ENCODE peak calls at places on chromosome 19, in four cellular contexts. R, Q, X and Y are unnamed samples.

GRCh38 chr19:2582984-2583956 is 107.3 kb downstream of the GADD45B start:
- DNase-seq in R (no peak), Q (no peak), X (no peak), Y (no peak)

GRCh38 chr19:52140077-52140710 is 456 bp upstream of the ZNF616 start:
- DNase-seq in R (no peak), Q (no peak), X (no peak), Y (no peak)

GRCh38 chr19:6087074-6087506 is 23.2 kb downstream of the RFX2 start:
- DNase-seq in R (no peak), Q (no peak), X (no peak), Y (peak; percentile 69)

GRCh38 chr19:14052470-14052869 is 9.4 kb downstream of the PALM3 start:
- DNase-seq in R (no peak), Q (no peak), X (no peak), Y (no peak)

GRCh38 chr19:38617764-38618589 is at the start of gene MAP4K1:
- DNase-seq in R (peak; percentile 59), Q (peak; percentile 68), X (peak; percentile 36), Y (peak; percentile 85)

GRCh38 chr19:814108-815078 is 7.4 kb downstream of the PLPPR3 start:
- DNase-seq in R (no peak), Q (peak; percentile 51), X (no peak), Y (no peak)

GRCh38 chr19:13817018-13817614 is 21.9 kb downstream of the ZSWIM4 start:
- DNase-seq in R (no peak), Q (no peak), X (no peak), Y (no peak)

GRCh38 chr19:2853015-2853606 is 11.8 kb downstream of the ZNF555 start:
- DNase-seq in R (no peak), Q (no peak), X (no peak), Y (no peak)

GRCh38 chr19:19539738-19540703 is 2.0 kb downstream of the CILP2 start:
- DNase-seq in R (peak; percentile 73), Q (peak; percentile 74), X (peak; percentile 29), Y (peak; percentile 73)

GRCh38 chr19:11551603-11552235 is 7.3 kb downstream of the ELOF1 start:
- DNase-seq in R (no peak), Q (no peak), X (no peak), Y (no peak)

GRCh38 chr19:35468637-35469036 is 20.6 kb downstream of the FFAR2 start:
- DNase-seq in R (peak; percentile 36), Q (peak; percentile 61), X (peak; percentile 40), Y (peak; percentile 66)

GRCh38 chr19:13024126-13024957 is 29.1 kb downstream of the NFIX start:
- DNase-seq in R (no peak), Q (no peak), X (no peak), Y (no peak)

GRCh38 chr19:322616-323015 is 22.0 kb downstream of the MIER2 start:
- DNase-seq in R (no peak), Q (no peak), X (no peak), Y (no peak)

GRCh38 chr19:10818306-10819123 is 17.5 kb downstream of the TMED1 start:
- DNase-seq in R (no peak), Q (no peak), X (no peak), Y (no peak)

GRCh38 chr19:38831142-38831605 is 420 bp downstream of the ECH1 start:
- DNase-seq in R (peak; percentile 75), Q (peak; percentile 81), X (no peak), Y (no peak)

GRCh38 chr19:3358919-3359849 is 7.2 kb upstream of the NFIC start:
- DNase-seq in R (peak; percentile 80), Q (peak; percentile 81), X (peak; percentile 19), Y (peak; percentile 60)

GRCh38 chr19:5679289-5680082 is 830 bp downstream of the MICOS13 start:
- DNase-seq in R (peak; percentile 39), Q (no peak), X (no peak), Y (peak; percentile 26)

GRCh38 chr19:8487137-8487851 is 15.1 kb downstream of the PRAM1 start:
- DNase-seq in R (no peak), Q (peak; percentile 73), X (peak; percentile 29), Y (peak; percentile 86)

GRCh38 chr19:12838182-12838890 is at the start of gene MAST1:
- DNase-seq in R (peak; percentile 25), Q (no peak), X (no peak), Y (peak; percentile 59)

GRCh38 chr19:45051929-45052579 is 13.2 kb downstream of the CLASRP start:
- DNase-seq in R (no peak), Q (no peak), X (no peak), Y (no peak)

GRCh38 chr19:45059258-45059965 is 16.9 kb downstream of the ZNF296 start:
- DNase-seq in R (peak; percentile 55), Q (peak; percentile 77), X (peak; percentile 74), Y (peak; percentile 69)

GRCh38 chr19:45057444-45057843 is 18.6 kb downstream of the CLASRP start:
- DNase-seq in R (no peak), Q (no peak), X (no peak), Y (no peak)

GRCh38 chr19:45058622-45059159 is 17.6 kb downstream of the ZNF296 start:
- DNase-seq in R (no peak), Q (no peak), X (no peak), Y (no peak)

DNA sequence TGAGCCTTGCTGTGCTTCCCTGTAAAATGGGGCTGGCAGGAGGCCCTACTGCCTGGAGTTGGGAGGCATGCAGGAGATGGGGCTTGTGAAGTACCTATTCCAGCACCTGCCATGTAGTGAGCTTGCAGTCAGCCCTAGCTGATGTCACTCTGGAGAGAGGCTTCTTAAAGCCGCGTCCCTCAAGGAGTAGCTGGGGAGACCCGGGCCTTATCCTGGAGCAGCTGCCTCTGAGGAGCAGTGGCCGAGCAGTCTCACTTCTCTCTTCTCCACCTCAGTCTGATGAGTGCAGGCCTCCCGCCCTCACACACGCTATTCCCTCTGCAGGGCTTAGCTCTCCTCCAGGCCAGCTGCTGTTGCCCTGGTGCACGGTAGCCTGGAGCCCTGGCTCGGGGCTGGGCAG is 18.0 kb downstream of the CLASRP start:
- DNase-seq in R (no peak), Q (no peak), X (no peak), Y (no peak)
- H3K36me3 ChIP-seq in R (peaks cover 4% of the 10 kb centered on the region), Q (peaks cover 19% of the 10 kb centered on the region), X (peaks cover 82% of the 10 kb centered on the region), Y (peaks cover 89% of the 10 kb centered on the region)

GRCh38 chr19:34332027-34332786 is 32.8 kb upstream of the GPI start:
- DNase-seq in R (no peak), Q (no peak), X (no peak), Y (no peak)

GRCh38 chr19:34327851-34328250 is 37.1 kb upstream of the GPI start:
- DNase-seq in R (peak; percentile 49), Q (no peak), X (no peak), Y (no peak)

GRCh38 chr19:34328982-34329381 is 36.0 kb upstream of the GPI start:
- DNase-seq in R (no peak), Q (no peak), X (no peak), Y (no peak)

GRCh38 chr19:34325961-34326360 is 39.0 kb upstream of the GPI start:
- DNase-seq in R (no peak), Q (no peak), X (no peak), Y (no peak)

DNA sequence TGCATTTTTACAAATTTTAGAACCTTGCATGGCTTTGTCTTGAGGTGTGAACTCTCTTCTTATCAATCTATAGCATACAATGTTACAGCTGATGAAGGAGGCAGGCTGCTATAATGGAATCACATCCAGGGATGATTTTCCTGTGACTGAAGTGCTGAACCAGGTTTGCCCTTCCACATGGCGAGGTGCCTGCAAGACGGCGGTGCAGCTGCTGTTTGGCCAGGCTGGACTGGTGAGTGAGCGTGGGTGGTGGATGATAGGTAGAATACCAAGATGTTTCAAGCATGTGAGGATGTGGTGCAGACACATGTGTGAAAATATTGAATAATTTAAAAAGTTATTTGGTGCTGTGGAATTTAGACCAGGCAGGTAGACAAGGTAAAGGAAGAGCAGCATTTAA is 34.9 kb upstream of the GPI start:
- DNase-seq in R (no peak), Q (no peak), X (no peak), Y (no peak)
- H3K27me3 ChIP-seq in R (no peaks in the 10 kb centered on the region), Q (no peaks in the 10 kb centered on the region), X (no peaks in the 10 kb centered on the region), Y (no peaks in the 10 kb centered on the region)

GRCh38 chr19:7117248-7117647 is 47.7 kb downstream of the ZNF557 start:
- DNase-seq in R (no peak), Q (no peak), X (no peak), Y (no peak)
- H3K36me3 ChIP-seq in R (no peaks in the 10 kb centered on the region), Q (peaks cover 5% of the 10 kb centered on the region), X (no peaks in the 10 kb centered on the region), Y (no peaks in the 10 kb centered on the region)

GRCh38 chr19:50280074-50280473 is 49.1 kb downstream of the KCNC3 start:
- DNase-seq in R (no peak), Q (no peak), X (no peak), Y (no peak)
- H3K27me3 ChIP-seq in R (no peaks in the 10 kb centered on the region), Q (no peaks in the 10 kb centered on the region), X (no peaks in the 10 kb centered on the region), Y (no peaks in the 10 kb centered on the region)

DNA sequence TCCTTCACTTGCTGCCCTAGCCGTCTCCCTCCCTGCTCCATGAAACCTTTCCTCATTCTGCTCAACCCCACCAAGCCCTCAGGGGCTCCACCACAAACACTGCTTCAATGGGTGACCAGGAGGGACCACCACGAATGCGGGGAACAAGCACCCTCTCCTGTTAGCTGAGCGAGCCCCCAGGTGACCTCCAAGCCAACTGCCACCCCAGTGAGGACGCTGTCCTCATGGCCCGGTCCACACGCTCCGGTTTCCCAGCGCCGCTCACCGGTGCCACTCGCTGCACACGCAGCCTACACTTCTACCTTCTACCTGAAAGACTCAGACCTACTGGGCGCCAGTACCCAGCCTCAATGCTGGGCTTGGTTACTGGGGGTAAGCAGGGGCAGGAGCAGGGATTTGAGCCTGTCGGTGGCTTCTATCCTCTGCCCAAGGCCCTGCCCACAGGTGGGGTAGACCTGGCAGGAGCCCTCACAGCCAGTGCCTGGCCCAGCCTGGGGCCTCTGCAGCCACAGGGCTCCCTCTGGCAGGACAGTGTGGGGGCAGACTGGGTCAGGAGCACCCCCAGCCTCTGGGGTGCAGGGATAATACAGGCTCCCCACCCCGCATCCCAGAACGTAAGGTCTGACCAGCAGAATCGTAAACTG is 704 bp upstream of the TMEM86B start:
- DNase-seq in R (no peak), Q (peak; percentile 20), X (no peak), Y (no peak)
- H3K36me3 ChIP-seq in R (peaks cover 13% of the 10 kb centered on the region), Q (peaks cover 4% of the 10 kb centered on the region), X (peaks cover 33% of the 10 kb centered on the region), Y (peaks cover 59% of the 10 kb centered on the region)

DNA sequence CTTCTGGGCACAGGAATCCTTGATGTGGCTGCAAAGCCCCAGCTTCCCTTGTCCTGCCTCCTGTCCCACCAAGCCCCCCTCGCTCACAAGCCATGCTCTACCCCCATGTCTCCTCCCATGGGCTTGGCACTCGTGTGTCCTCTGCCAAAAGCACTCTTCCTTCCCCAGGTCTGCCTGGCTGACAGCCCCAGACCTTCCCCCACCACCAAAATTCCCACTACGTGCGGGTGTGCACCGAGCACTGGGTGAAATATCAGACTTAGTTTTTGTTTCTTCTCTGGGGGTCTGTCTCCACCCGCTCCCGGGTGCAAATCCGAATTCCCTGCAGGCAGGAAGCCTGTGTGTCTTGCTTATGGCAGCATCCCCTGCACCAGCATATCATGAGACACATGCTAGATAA is 5.9 kb upstream of the VSTM2B start:
- DNase-seq in R (no peak), Q (no peak), X (no peak), Y (no peak)
- H3K27me3 ChIP-seq in R (no peaks in the 10 kb centered on the region), Q (no peaks in the 10 kb centered on the region), X (peaks cover 4% of the 10 kb centered on the region), Y (peaks cover 13% of the 10 kb centered on the region)

DNA sequence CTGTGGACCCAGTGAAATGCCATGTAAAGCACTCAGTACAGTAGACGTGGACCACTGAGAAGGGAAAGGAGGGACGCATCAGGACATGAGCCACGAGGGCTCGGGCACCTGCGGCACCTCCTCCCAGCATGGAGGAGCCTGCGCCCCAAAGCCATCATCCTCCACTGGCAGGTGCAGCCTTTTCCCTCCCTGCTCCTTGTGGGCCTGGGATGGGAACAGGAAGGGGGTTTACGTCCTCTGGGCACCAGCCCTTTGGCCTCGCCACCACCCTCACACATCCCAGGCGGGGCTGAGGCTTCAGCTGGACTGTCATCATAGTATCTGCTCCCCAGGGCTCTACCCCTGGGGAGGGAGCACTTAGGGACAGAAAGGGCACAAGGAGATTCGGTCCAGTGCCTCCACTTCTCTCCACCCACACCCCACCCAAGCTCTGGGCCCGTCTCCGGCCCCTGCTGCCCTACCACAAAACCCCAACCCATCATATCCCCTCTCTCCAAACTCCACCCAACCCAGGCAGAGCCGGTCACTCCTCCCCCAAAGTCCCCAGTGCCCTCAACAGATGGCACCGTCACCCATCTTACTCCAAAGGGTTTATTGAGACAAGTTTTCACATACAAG is 2.1 kb upstream of the PRKD2 start:
- DNase-seq in R (no peak), Q (peak; percentile 41), X (no peak), Y (no peak)
- H3K36me3 ChIP-seq in R (peaks cover 3% of the 10 kb centered on the region), Q (peaks cover 2% of the 10 kb centered on the region), X (peaks cover 9% of the 10 kb centered on the region), Y (peaks cover 17% of the 10 kb centered on the region)